ENCODE peak calls at places on chromosomes 13 and 19, in four cellular contexts. N, M, O and E are unnamed samples.

GRCh38 chr13:29704648-29705047 is 109.2 kb upstream of the SLC7A1 start:
- DNase-seq in N (no peak), M (peak), O (no peak), E (no peak)

GRCh38 chr13:110820311-110820710 is 94.6 kb downstream of the ANKRD10 start:
- DNase-seq in N (no peak), M (no peak), O (no peak), E (no peak)

GRCh38 chr19:55087542-55087935 is 11.9 kb downstream of the EPS8L1 start:
- DNase-seq in N (no peak), M (no peak), O (no peak), E (peak)

GRCh38 chr19:55300821-55301458 is 17.1 kb downstream of the BRSK1 start:
- DNase-seq in N (no peak), M (no peak), O (no peak), E (no peak)

GRCh38 chr13:112098699-112099098 is 31.8 kb downstream of the SOX1 start:
- DNase-seq in N (no peak), M (no peak), O (no peak), E (no peak)

GRCh38 chr19:55622242-55622969 is 2.0 kb downstream of the ZNF784 start:
- DNase-seq in N (no peak), M (no peak), O (no peak), E (no peak)

GRCh38 chr19:56314018-56314583 is 538 bp downstream of the ZSCAN5A start:
- DNase-seq in N (no peak), M (peak), O (peak), E (peak)

GRCh38 chr19:54439174-54439851 is 9.7 kb upstream of the LENG8 start:
- DNase-seq in N (peak), M (peak), O (no peak), E (no peak)

GRCh38 chr19:16461630-16462051 is 10.1 kb downstream of the EPS15L1 start:
- DNase-seq in N (no peak), M (no peak), O (no peak), E (no peak)

GRCh38 chr19:13865243-13865577 is 11.7 kb upstream of the NANOS3 start:
- DNase-seq in N (no peak), M (no peak), O (no peak), E (no peak)
- H4K5ac ChIP-seq in N (no peak), M (no peak), O (no peak), E (no peak)

GRCh38 chr13:44932850-44933251 is 56.4 kb downstream of the NUFIP1 start:
- DNase-seq in N (no peak), M (no peak), O (no peak), E (peak)
- H3K27ac ChIP-seq in N (no peak), M (no peak), O (no peak), E (no peak)

GRCh38 chr19:21483589-21484170 is 21.7 kb upstream of the ZNF429 start:
- DNase-seq in N (peak), M (peak), O (peak), E (no peak)
- H4K5ac ChIP-seq in N (no peak), M (no peak), O (no peak), E (no peak)

GRCh38 chr19:1434577-1435060 is 3.6 kb upstream of the RPS15 start:
- DNase-seq in N (no peak), M (no peak), O (no peak), E (no peak)

GRCh38 chr19:1431759-1432506 is 6.3 kb upstream of the RPS15 start:
- DNase-seq in N (no peak), M (no peak), O (no peak), E (no peak)

GRCh38 chr19:1433119-1434039 is 4.8 kb upstream of the RPS15 start:
- DNase-seq in N (no peak), M (no peak), O (no peak), E (no peak)

GRCh38 chr19:1434040-1434366 is 4.2 kb upstream of the RPS15 start:
- DNase-seq in N (no peak), M (no peak), O (no peak), E (no peak)

GRCh38 chr19:1432507-1432887 is 5.7 kb upstream of the RPS15 start:
- DNase-seq in N (no peak), M (no peak), O (no peak), E (no peak)
- H3K27ac ChIP-seq in N (no peak), M (no peak), O (no peak), E (no peak)